ENCODE peak calls at places on chromosomes 12 and 14, in seven cellular contexts. L is glutamatergic neuron; S is stimulated activated CD8-positive, alpha-beta memory T cell treated with anti-CD3 and anti-CD28 coated beads, Interleukin-2, amount 100 ng/mL, for 48 hours; E is lung; A is kidney tubule cell; K is body of pancreas; V is fibroblast of pulmonary artery. G is an unnamed sample.

GRCh38 chr14:86712176-86712575 is 1182.2 kb downstream of the FLRT2 start:
- DNase-seq in K (no peak), A (no peak), V (peak), L (no peak), E (no peak), S (no peak), G (no peak)

GRCh38 chr14:64721391-64721791 is 17.2 kb downstream of the PLEKHG3 start:
- DNase-seq in E (no peak), S (no peak), V (peak), K (peak), A (peak), L (no peak), G (no peak)

GRCh38 chr12:111330800-111331752 is 37.8 kb downstream of the PHETA1 start:
- DNase-seq in S (no peak), E (no peak), K (no peak), V (peak), A (peak), L (no peak), G (no peak)

GRCh38 chr14:64196668-64197411 is 97.3 kb downstream of the ESR2 start:
- DNase-seq in E (peak), S (no peak), K (peak), A (no peak), L (peak), V (peak), G (peak)

GRCh38 chr12:2824541-2824940 is 10.3 kb downstream of the NRIP2 start:
- DNase-seq in K (no peak), S (no peak), L (no peak), A (no peak), E (no peak), V (no peak), G (no peak)

GRCh38 chr12:93339695-93340094 is 38.0 kb upstream of the NUDT4 start:
- DNase-seq in K (no peak), A (no peak), E (no peak), S (no peak), V (no peak), L (no peak), G (no peak)

GRCh38 chr12:122042910-122043309 is 21.2 kb downstream of the BCL7A start:
- DNase-seq in L (no peak), V (no peak), A (peak), E (no peak), S (no peak), K (no peak), G (no peak)

GRCh38 chr14:99688629-99689028 is 4.5 kb downstream of the CYP46A1 start:
- DNase-seq in K (no peak), S (no peak), L (no peak), V (no peak), E (no peak), A (no peak), G (no peak)

GRCh38 chr12:52454411-52455201 is 2.7 kb upstream of the KRT6B start:
- DNase-seq in E (no peak), A (no peak), S (no peak), K (no peak), L (no peak), V (peak), G (no peak)

GRCh38 chr14:21087294-21088091 is 11.0 kb downstream of the ZNF219 start:
- DNase-seq in E (no peak), S (no peak), L (no peak), A (peak), V (peak), K (peak), G (no peak)

GRCh38 chr12:22588817-22589216 is 36.2 kb upstream of the ETNK1 start:
- DNase-seq in L (no peak), S (no peak), V (no peak), A (peak), E (no peak), K (no peak), G (no peak)

GRCh38 chr14:71551291-71551955 is 380.8 kb upstream of the RGS6 start:
- DNase-seq in S (no peak), L (no peak), E (no peak), A (peak), K (no peak), V (peak), G (no peak)

GRCh38 chr12:27984275-27984674 is 11.7 kb upstream of the PTHLH start:
- DNase-seq in V (peak), A (peak), S (no peak), K (no peak), L (no peak), E (no peak), G (no peak)

GRCh38 chr12:123035841-123036240 is 55.4 kb downstream of the ARL6IP4 start:
- DNase-seq in A (no peak), S (no peak), V (no peak), E (no peak), K (no peak), L (no peak), G (no peak)

GRCh38 chr12:85633491-85633890 is 202.7 kb downstream of the RASSF9 start:
- DNase-seq in L (no peak), K (no peak), A (no peak), S (no peak), V (no peak), E (no peak), G (no peak)

GRCh38 chr14:90900712-90901111 is 84.5 kb upstream of the TTC7B start:
- DNase-seq in K (no peak), L (no peak), E (no peak), V (peak), S (no peak), A (no peak), G (no peak)

GRCh38 chr12:25590021-25590721 is 37.1 kb upstream of the LMNTD1 start:
- DNase-seq in S (peak), A (no peak), K (no peak), E (no peak), V (no peak), L (no peak), G (no peak)

GRCh38 chr14:101823511-101824120 is 62.1 kb downstream of the PPP2R5C start:
- DNase-seq in E (no peak), A (no peak), V (no peak), K (no peak), S (peak), L (no peak), G (no peak)

GRCh38 chr12:71731439-71732356 is 23.0 kb upstream of the RAB21 start:
- DNase-seq in E (no peak), K (no peak), V (peak), A (peak), S (no peak), L (no peak), G (no peak)

GRCh38 chr14:77498120-77498979 is at the start of gene ISM2:
- DNase-seq in L (peak), K (peak), E (no peak), A (peak), S (peak), V (peak), G (peak)

GRCh38 chr12:71938728-71939385 is at the start of gene TPH2:
- DNase-seq in A (peak), E (peak), L (peak), K (peak), V (peak), S (peak), G (peak)

GRCh38 chr14:77139022-77139421 is 2.6 kb downstream of the ZDHHC22 start:
- DNase-seq in S (no peak), E (no peak), A (no peak), K (no peak), V (no peak), L (no peak), G (no peak)

GRCh38 chr14:49677643-49678042 is 10.4 kb downstream of the POLE2 start:
- DNase-seq in L (no peak), A (no peak), K (no peak), V (no peak), S (no peak), E (no peak), G (no peak)

GRCh38 chr14:100428727-100429126 is 105.6 kb downstream of the SLC25A47 start:
- DNase-seq in A (peak), L (no peak), S (no peak), E (no peak), K (no peak), V (peak), G (no peak)

GRCh38 chr14:24734917-24735500 is 101.0 kb upstream of the GZMB start:
- DNase-seq in S (no peak), E (no peak), A (peak), V (peak), K (peak), L (no peak), G (no peak)

GRCh38 chr12:32718926-32719325 is 36.8 kb downstream of the YARS2 start:
- DNase-seq in V (no peak), L (no peak), E (no peak), K (no peak), A (no peak), S (no peak), G (no peak)

GRCh38 chr12:48687595-48687994 is 5.6 kb upstream of the KANSL2 start:
- DNase-seq in E (no peak), S (no peak), V (no peak), K (no peak), L (no peak), A (no peak), G (no peak)

GRCh38 chr12:3552726-3553045 is 61.7 kb downstream of the PRMT8 start:
- DNase-seq in E (no peak), A (no peak), V (no peak), S (no peak), K (no peak), L (no peak), G (no peak)

GRCh38 chr12:108890208-108890607 is 10.3 kb downstream of the DAO start:
- DNase-seq in A (no peak), K (no peak), V (peak), E (no peak), L (no peak), S (no peak), G (no peak)

GRCh38 chr12:63876980-63877379 is 32.5 kb downstream of the SRGAP1 start:
- DNase-seq in V (peak), A (no peak), E (no peak), L (no peak), K (no peak), S (no peak), G (no peak)

GRCh38 chr12:132219323-132219722 is 75.1 kb downstream of the NOC4L start:
- DNase-seq in L (no peak), K (no peak), A (no peak), E (no peak), V (no peak), S (no peak), G (no peak)

GRCh38 chr12:118645219-118645618 is 268.9 kb downstream of the SUDS3 start:
- DNase-seq in E (no peak), K (peak), S (no peak), L (no peak), V (no peak), A (no peak), G (no peak)

GRCh38 chr12:122909442-122910288 is 13.7 kb upstream of the VPS37B start:
- DNase-seq in K (peak), E (no peak), V (no peak), A (no peak), S (no peak), L (no peak), G (no peak)

GRCh38 chr14:61174395-61175386 is 106.4 kb downstream of the TMEM30B start:
- DNase-seq in A (peak), L (no peak), K (no peak), S (no peak), E (no peak), V (peak), G (no peak)

GRCh38 chr12:1845886-1846285 is 25.5 kb downstream of the LRTM2 start:
- DNase-seq in E (no peak), S (no peak), L (no peak), K (no peak), A (no peak), V (no peak), G (no peak)

GRCh38 chr14:21268612-21269251 is 510 bp downstream of the HNRNPC start:
- DNase-seq in A (peak), S (no peak), V (peak), K (peak), E (no peak), L (no peak), G (no peak)

GRCh38 chr14:63717704-63718103 is 10.2 kb downstream of the SGPP1 start:
- DNase-seq in K (no peak), E (no peak), V (peak), L (no peak), A (peak), S (no peak), G (no peak)

G was measured in activated B cell treated with CpG ODN at 0.5 μM for 24 hours.